ENCODE peak calls at places on chromosomes 3 and 15, in eight cellular contexts. One of them, this sample, is unnamed.

GRCh38 chr15:53559364-53560253 is 199.9 kb downstream of the WDR72 start:
- DNase-seq in transverse colon: no peak
- DNase-seq in stomach: no peak
- DNase-seq in suprapubic skin: no peak
- DNase-seq in tibial nerve: no peak
- DNase-seq in sigmoid colon: no peak
- DNase-seq in upper lobe of left lung: no peak
- DNase-seq in A549: peak
- DNase-seq in this sample: no peak

GRCh38 chr3:62631471-62631870 is 243.7 kb downstream of the CADPS start:
- DNase-seq in A549: no peak
- DNase-seq in suprapubic skin: no peak
- DNase-seq in upper lobe of left lung: no peak
- DNase-seq in sigmoid colon: no peak
- DNase-seq in stomach: no peak
- DNase-seq in transverse colon: no peak
- DNase-seq in tibial nerve: no peak
- DNase-seq in this sample: no peak

GRCh38 chr15:29671308-29671981 is 150.8 kb downstream of the TJP1 start:
- DNase-seq in sigmoid colon: no peak
- DNase-seq in upper lobe of left lung: no peak
- DNase-seq in transverse colon: no peak
- DNase-seq in A549: no peak
- DNase-seq in tibial nerve: no peak
- DNase-seq in stomach: no peak
- DNase-seq in suprapubic skin: no peak
- DNase-seq in this sample: no peak

GRCh38 chr15:72131922-72132321 is 13.7 kb downstream of the SENP8 start:
- DNase-seq in A549: no peak
- DNase-seq in tibial nerve: no peak
- DNase-seq in suprapubic skin: no peak
- DNase-seq in stomach: no peak
- DNase-seq in transverse colon: no peak
- DNase-seq in upper lobe of left lung: no peak
- DNase-seq in sigmoid colon: no peak
- DNase-seq in this sample: no peak

GRCh38 chr3:22172964-22173363 is 422.0 kb upstream of the ZNF385D start:
- DNase-seq in tibial nerve: no peak
- DNase-seq in upper lobe of left lung: no peak
- DNase-seq in suprapubic skin: no peak
- DNase-seq in stomach: no peak
- DNase-seq in sigmoid colon: no peak
- DNase-seq in A549: no peak
- DNase-seq in transverse colon: no peak
- DNase-seq in this sample: no peak

GRCh38 chr15:42155546-42156265 is 730 bp downstream of the PLA2G4F start:
- DNase-seq in upper lobe of left lung: no peak
- DNase-seq in stomach: peak
- DNase-seq in transverse colon: peak
- DNase-seq in sigmoid colon: no peak
- DNase-seq in suprapubic skin: no peak
- DNase-seq in A549: no peak
- DNase-seq in tibial nerve: no peak
- DNase-seq in this sample: no peak

GRCh38 chr15:60006203-60006782 is 2.2 kb downstream of the FOXB1 start:
- DNase-seq in upper lobe of left lung: no peak
- DNase-seq in A549: no peak
- DNase-seq in suprapubic skin: no peak
- DNase-seq in tibial nerve: no peak
- DNase-seq in transverse colon: peak
- DNase-seq in stomach: no peak
- DNase-seq in sigmoid colon: no peak
- DNase-seq in this sample: no peak

GRCh38 chr3:15428539-15428938 is 1.1 kb downstream of the EAF1 start:
- DNase-seq in stomach: no peak
- DNase-seq in tibial nerve: no peak
- DNase-seq in sigmoid colon: no peak
- DNase-seq in transverse colon: no peak
- DNase-seq in upper lobe of left lung: no peak
- DNase-seq in suprapubic skin: no peak
- DNase-seq in A549: peak
- DNase-seq in this sample: no peak

GRCh38 chr15:84749111-84749991 is 959 bp downstream of the ZNF592 start:
- DNase-seq in sigmoid colon: peak
- DNase-seq in stomach: peak
- DNase-seq in tibial nerve: no peak
- DNase-seq in A549: peak
- DNase-seq in upper lobe of left lung: peak
- DNase-seq in suprapubic skin: peak
- DNase-seq in transverse colon: peak
- DNase-seq in this sample: no peak

GRCh38 chr3:183153210-183153950 is 9.2 kb downstream of the LAMP3 start:
- DNase-seq in suprapubic skin: no peak
- DNase-seq in upper lobe of left lung: no peak
- DNase-seq in tibial nerve: no peak
- DNase-seq in stomach: no peak
- DNase-seq in transverse colon: no peak
- DNase-seq in A549: no peak
- DNase-seq in sigmoid colon: no peak
- DNase-seq in this sample: no peak

GRCh38 chr3:172391592-172392302 is 56.5 kb downstream of the GHSR start:
- DNase-seq in suprapubic skin: no peak
- DNase-seq in upper lobe of left lung: no peak
- DNase-seq in A549: no peak
- DNase-seq in transverse colon: no peak
- DNase-seq in sigmoid colon: no peak
- DNase-seq in tibial nerve: no peak
- DNase-seq in stomach: no peak
- DNase-seq in this sample: no peak

GRCh38 chr3:34361921-34362320 is 563.5 kb downstream of the PDCD6IP start:
- DNase-seq in suprapubic skin: no peak
- DNase-seq in sigmoid colon: no peak
- DNase-seq in stomach: no peak
- DNase-seq in A549: no peak
- DNase-seq in transverse colon: peak
- DNase-seq in upper lobe of left lung: peak
- DNase-seq in tibial nerve: no peak
- DNase-seq in this sample: no peak

GRCh38 chr3:127749787-127750225 is 72.5 kb downstream of the MGLL start:
- DNase-seq in stomach: no peak
- DNase-seq in transverse colon: no peak
- DNase-seq in tibial nerve: no peak
- DNase-seq in suprapubic skin: peak
- DNase-seq in upper lobe of left lung: no peak
- DNase-seq in sigmoid colon: no peak
- DNase-seq in A549: no peak
- DNase-seq in this sample: no peak

GRCh38 chr3:119292666-119293065 is 1.5 kb upstream of the ARHGAP31 start:
- DNase-seq in stomach: no peak
- DNase-seq in sigmoid colon: no peak
- DNase-seq in transverse colon: no peak
- DNase-seq in upper lobe of left lung: no peak
- DNase-seq in tibial nerve: no peak
- DNase-seq in suprapubic skin: no peak
- DNase-seq in A549: no peak
- DNase-seq in this sample: peak

GRCh38 chr3:190543656-190544055 is 29.8 kb downstream of the IL1RAP start:
- DNase-seq in A549: no peak
- DNase-seq in transverse colon: no peak
- DNase-seq in stomach: no peak
- DNase-seq in suprapubic skin: no peak
- DNase-seq in upper lobe of left lung: no peak
- DNase-seq in tibial nerve: no peak
- DNase-seq in sigmoid colon: no peak
- DNase-seq in this sample: no peak

GRCh38 chr15:85587707-85588441 is 206.9 kb downstream of the KLHL25 start:
- DNase-seq in stomach: no peak
- DNase-seq in transverse colon: no peak
- DNase-seq in tibial nerve: no peak
- DNase-seq in suprapubic skin: no peak
- DNase-seq in upper lobe of left lung: peak
- DNase-seq in sigmoid colon: no peak
- DNase-seq in A549: peak
- DNase-seq in this sample: no peak

DNA sequence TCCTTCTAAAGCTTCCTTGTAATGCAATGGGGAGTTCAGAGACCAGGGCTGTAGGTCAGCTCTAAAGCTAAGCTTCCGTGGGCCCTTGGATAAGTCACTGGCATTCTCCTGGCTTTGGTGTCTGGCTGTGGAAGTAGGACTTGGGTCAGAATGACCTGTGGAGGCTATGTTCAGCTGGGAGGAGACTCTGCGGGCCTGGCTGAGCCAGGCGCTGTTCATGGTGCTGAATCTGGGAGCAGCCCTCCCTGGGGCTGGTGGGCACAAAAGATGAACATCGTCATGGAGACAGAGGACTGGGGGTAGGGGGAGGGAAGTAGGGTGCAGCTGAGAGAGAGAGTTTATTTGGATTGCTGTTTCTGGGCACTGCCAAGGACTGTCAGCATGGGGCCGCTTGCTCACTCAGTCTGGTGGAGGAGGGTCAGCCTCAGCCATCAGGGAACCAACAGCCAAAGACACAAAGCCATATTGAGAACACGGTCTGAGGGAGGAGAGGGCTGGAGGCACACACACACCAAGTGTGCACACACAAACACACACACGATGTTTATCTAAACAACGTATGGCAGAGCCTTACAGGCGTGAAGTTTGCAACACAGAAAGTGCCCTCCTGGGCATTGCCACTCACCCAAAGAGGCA is 120.6 kb upstream of the LINGO1 start:
- DNase-seq in sigmoid colon: no peak
- DNase-seq in suprapubic skin: no peak
- DNase-seq in tibial nerve: no peak
- DNase-seq in transverse colon: no peak
- DNase-seq in A549: peak
- DNase-seq in upper lobe of left lung: no peak
- DNase-seq in stomach: no peak
- DNase-seq in this sample: no peak
- TF ChIP-seq EP300 in sigmoid colon: no peak
- TF ChIP-seq EP300 in suprapubic skin: no peak
- TF ChIP-seq EP300 in tibial nerve: no peak
- TF ChIP-seq EP300 in transverse colon: no peak
- TF ChIP-seq EP300 in A549: no peak
- TF ChIP-seq EP300 in upper lobe of left lung: no peak
- TF ChIP-seq EP300 in stomach: no peak
- TF ChIP-seq EP300 in this sample: no peak

DNA sequence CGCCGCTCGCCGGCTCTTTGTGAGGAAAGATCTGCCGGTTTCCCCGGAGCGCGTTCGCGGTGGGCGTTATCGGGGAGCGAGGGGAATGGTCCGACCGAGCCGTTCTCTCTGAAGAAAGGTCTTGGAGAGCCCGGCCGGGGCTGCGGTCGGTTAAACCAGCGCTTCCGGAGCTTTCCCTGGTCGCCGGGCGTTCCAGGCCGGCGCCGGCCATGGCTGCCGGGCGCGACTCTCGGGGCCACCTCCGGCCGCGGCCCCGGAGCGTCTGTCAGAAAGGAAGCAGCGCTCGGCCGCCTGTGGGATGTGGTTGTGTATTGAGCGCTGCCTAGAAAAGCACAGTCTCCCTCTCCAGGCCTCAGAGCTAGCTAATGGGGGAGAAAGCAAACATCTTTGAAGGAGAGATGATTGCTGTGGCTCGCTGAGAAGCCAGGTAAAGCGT is 731 bp downstream of the FYTTD1 start:
- DNase-seq in upper lobe of left lung: peak
- DNase-seq in tibial nerve: peak
- DNase-seq in stomach: peak
- DNase-seq in A549: peak
- DNase-seq in transverse colon: peak
- DNase-seq in suprapubic skin: peak
- DNase-seq in sigmoid colon: peak
- DNase-seq in this sample: no peak
- TF ChIP-seq POLR2A in upper lobe of left lung: no peak
- TF ChIP-seq POLR2A in tibial nerve: peak
- TF ChIP-seq POLR2A in stomach: no peak
- TF ChIP-seq POLR2A in A549: no peak
- TF ChIP-seq POLR2A in transverse colon: no peak
- TF ChIP-seq POLR2A in suprapubic skin: no peak
- TF ChIP-seq POLR2A in sigmoid colon: no peak
- TF ChIP-seq POLR2A in this sample: no peak

GRCh38 chr3:11457126-11457525 is 184.9 kb downstream of the ATG7 start:
- DNase-seq in upper lobe of left lung: no peak
- DNase-seq in stomach: no peak
- DNase-seq in sigmoid colon: no peak
- DNase-seq in A549: no peak
- DNase-seq in tibial nerve: no peak
- DNase-seq in suprapubic skin: no peak
- DNase-seq in transverse colon: no peak
- DNase-seq in this sample: no peak
- TF ChIP-seq EP300 in upper lobe of left lung: no peak
- TF ChIP-seq EP300 in stomach: no peak
- TF ChIP-seq EP300 in sigmoid colon: no peak
- TF ChIP-seq EP300 in A549: no peak
- TF ChIP-seq EP300 in tibial nerve: no peak
- TF ChIP-seq EP300 in suprapubic skin: no peak
- TF ChIP-seq EP300 in transverse colon: no peak
- TF ChIP-seq EP300 in this sample: no peak

GRCh38 chr3:115709135-115709534 is 85.8 kb downstream of the GAP43 start:
- DNase-seq in sigmoid colon: no peak
- DNase-seq in tibial nerve: no peak
- DNase-seq in transverse colon: no peak
- DNase-seq in suprapubic skin: no peak
- DNase-seq in upper lobe of left lung: no peak
- DNase-seq in stomach: no peak
- DNase-seq in A549: no peak
- DNase-seq in this sample: no peak

GRCh38 chr3:115709931-115710330 is 86.6 kb downstream of the GAP43 start:
- DNase-seq in suprapubic skin: no peak
- DNase-seq in tibial nerve: no peak
- DNase-seq in sigmoid colon: no peak
- DNase-seq in upper lobe of left lung: no peak
- DNase-seq in transverse colon: no peak
- DNase-seq in stomach: no peak
- DNase-seq in A549: no peak
- DNase-seq in this sample: no peak

GRCh38 chr3:115708540-115708939 is 85.2 kb downstream of the GAP43 start:
- DNase-seq in tibial nerve: no peak
- DNase-seq in sigmoid colon: no peak
- DNase-seq in A549: no peak
- DNase-seq in transverse colon: no peak
- DNase-seq in upper lobe of left lung: no peak
- DNase-seq in stomach: no peak
- DNase-seq in suprapubic skin: no peak
- DNase-seq in this sample: no peak

GRCh38 chr3:115713247-115713646 is 89.9 kb downstream of the GAP43 start:
- DNase-seq in stomach: peak
- DNase-seq in transverse colon: no peak
- DNase-seq in sigmoid colon: no peak
- DNase-seq in suprapubic skin: no peak
- DNase-seq in upper lobe of left lung: peak
- DNase-seq in tibial nerve: no peak
- DNase-seq in A549: no peak
- DNase-seq in this sample: no peak

DNA sequence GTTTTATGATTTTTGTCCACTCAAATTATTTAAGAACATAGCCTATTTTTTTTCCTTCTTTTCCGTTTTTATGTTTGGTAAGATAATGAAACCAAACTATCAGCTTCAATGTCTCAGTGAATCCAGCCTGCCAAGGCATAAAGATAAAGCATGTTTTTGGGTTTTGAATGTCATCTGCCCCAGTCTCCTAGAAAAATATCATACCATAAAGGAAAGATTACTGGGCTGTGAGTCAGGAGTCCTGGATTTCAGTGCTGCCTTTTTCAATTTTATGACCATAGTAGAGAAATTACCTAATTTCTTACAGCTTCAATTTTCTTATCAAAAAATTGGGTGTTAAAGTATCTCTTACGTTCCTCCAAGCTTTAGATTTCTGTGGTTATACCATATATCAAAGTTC is 87.5 kb downstream of the GAP43 start:
- DNase-seq in A549: no peak
- DNase-seq in upper lobe of left lung: no peak
- DNase-seq in tibial nerve: no peak
- DNase-seq in transverse colon: no peak
- DNase-seq in suprapubic skin: no peak
- DNase-seq in sigmoid colon: no peak
- DNase-seq in stomach: no peak
- DNase-seq in this sample: no peak
- TF ChIP-seq POLR2A in A549: no peak
- TF ChIP-seq POLR2A in upper lobe of left lung: no peak
- TF ChIP-seq POLR2A in tibial nerve: no peak
- TF ChIP-seq POLR2A in transverse colon: no peak
- TF ChIP-seq POLR2A in suprapubic skin: no peak
- TF ChIP-seq POLR2A in sigmoid colon: no peak
- TF ChIP-seq POLR2A in stomach: no peak
- TF ChIP-seq POLR2A in this sample: no peak